ENCODE peak calls at places on chromosomes 13 and 19, in six cellular contexts. One of them, this sample, is unnamed.

GRCh38 chr19:47190167-47190727 is 40.8 kb downstream of the BBC3 start:
- DNase-seq in cardiac muscle cell: peak; percentile 89
- DNase-seq in mammary epithelial cell: peak; percentile 33
- DNase-seq in neural progenitor cell: no peak
- DNase-seq in uterus: peak; percentile 47
- DNase-seq in heart left ventricle: peak; percentile 36
- DNase-seq in this sample: peak; percentile 21

GRCh38 chr13:36912369-36912768 is 7.7 kb downstream of the SMAD9 start:
- DNase-seq in cardiac muscle cell: no peak
- DNase-seq in mammary epithelial cell: no peak
- DNase-seq in neural progenitor cell: no peak
- DNase-seq in uterus: no peak
- DNase-seq in heart left ventricle: no peak
- DNase-seq in this sample: no peak

GRCh38 chr13:29513002-29513980 is 82.2 kb downstream of the SLC7A1 start:
- DNase-seq in cardiac muscle cell: no peak
- DNase-seq in mammary epithelial cell: peak; percentile 10
- DNase-seq in neural progenitor cell: no peak
- DNase-seq in uterus: no peak
- DNase-seq in heart left ventricle: no peak
- DNase-seq in this sample: no peak

GRCh38 chr19:12790628-12791344 is 500 bp upstream of the JUNB start:
- DNase-seq in cardiac muscle cell: peak; percentile 23
- DNase-seq in mammary epithelial cell: peak; percentile 14
- DNase-seq in neural progenitor cell: peak; percentile 31
- DNase-seq in uterus: peak; percentile 46
- DNase-seq in heart left ventricle: no peak
- DNase-seq in this sample: no peak

GRCh38 chr19:47176627-47177090 is 46.0 kb downstream of the SAE1 start:
- DNase-seq in cardiac muscle cell: peak; percentile 90
- DNase-seq in mammary epithelial cell: peak; percentile 74
- DNase-seq in neural progenitor cell: no peak
- DNase-seq in uterus: peak; percentile 33
- DNase-seq in heart left ventricle: no peak
- DNase-seq in this sample: no peak

GRCh38 chr13:41137951-41138350 is 5.3 kb upstream of the KBTBD6 start:
- DNase-seq in cardiac muscle cell: peak; percentile 16
- DNase-seq in mammary epithelial cell: peak; percentile 96
- DNase-seq in neural progenitor cell: no peak
- DNase-seq in uterus: no peak
- DNase-seq in heart left ventricle: no peak
- DNase-seq in this sample: no peak

GRCh38 chr13:108427355-108427754 is 157.8 kb downstream of the TNFSF13B start:
- DNase-seq in cardiac muscle cell: no peak
- DNase-seq in mammary epithelial cell: no peak
- DNase-seq in neural progenitor cell: no peak
- DNase-seq in uterus: no peak
- DNase-seq in heart left ventricle: no peak
- DNase-seq in this sample: no peak

GRCh38 chr13:79604752-79605151 is 123.8 kb downstream of the NDFIP2 start:
- DNase-seq in cardiac muscle cell: no peak
- DNase-seq in mammary epithelial cell: peak; percentile 75
- DNase-seq in neural progenitor cell: no peak
- DNase-seq in uterus: no peak
- DNase-seq in heart left ventricle: no peak
- DNase-seq in this sample: no peak

GRCh38 chr13:20989883-20990282 is 71.5 kb downstream of the LATS2 start:
- DNase-seq in cardiac muscle cell: no peak
- DNase-seq in mammary epithelial cell: no peak
- DNase-seq in neural progenitor cell: no peak
- DNase-seq in uterus: no peak
- DNase-seq in heart left ventricle: no peak
- DNase-seq in this sample: no peak

GRCh38 chr13:73967397-73968165 is 166.6 kb downstream of the KLF12 start:
- DNase-seq in cardiac muscle cell: no peak
- DNase-seq in mammary epithelial cell: no peak
- DNase-seq in neural progenitor cell: no peak
- DNase-seq in uterus: no peak
- DNase-seq in heart left ventricle: no peak
- DNase-seq in this sample: no peak

GRCh38 chr13:66627512-66627911 is 602.6 kb downstream of the PCDH9 start:
- DNase-seq in cardiac muscle cell: no peak
- DNase-seq in mammary epithelial cell: no peak
- DNase-seq in neural progenitor cell: no peak
- DNase-seq in uterus: no peak
- DNase-seq in heart left ventricle: no peak
- DNase-seq in this sample: no peak

GRCh38 chr13:24035411-24035810 is 125.1 kb upstream of the SPATA13 start:
- DNase-seq in cardiac muscle cell: no peak
- DNase-seq in mammary epithelial cell: no peak
- DNase-seq in neural progenitor cell: no peak
- DNase-seq in uterus: no peak
- DNase-seq in heart left ventricle: no peak
- DNase-seq in this sample: no peak

GRCh38 chr13:99686157-99686572 is 184.9 kb downstream of the TM9SF2 start:
- DNase-seq in cardiac muscle cell: peak; percentile 14
- DNase-seq in mammary epithelial cell: no peak
- DNase-seq in neural progenitor cell: peak; percentile 30
- DNase-seq in uterus: no peak
- DNase-seq in heart left ventricle: peak; percentile 46
- DNase-seq in this sample: peak; percentile 53

GRCh38 chr13:67803118-67803517 is 573.0 kb upstream of the PCDH9 start:
- DNase-seq in cardiac muscle cell: no peak
- DNase-seq in mammary epithelial cell: no peak
- DNase-seq in neural progenitor cell: no peak
- DNase-seq in uterus: no peak
- DNase-seq in heart left ventricle: no peak
- DNase-seq in this sample: no peak

GRCh38 chr13:94710881-94711560 is 1.3 kb downstream of the SOX21 start:
- DNase-seq in cardiac muscle cell: no peak
- DNase-seq in mammary epithelial cell: no peak
- DNase-seq in neural progenitor cell: peak; percentile 77
- DNase-seq in uterus: no peak
- DNase-seq in heart left ventricle: no peak
- DNase-seq in this sample: no peak

DNA sequence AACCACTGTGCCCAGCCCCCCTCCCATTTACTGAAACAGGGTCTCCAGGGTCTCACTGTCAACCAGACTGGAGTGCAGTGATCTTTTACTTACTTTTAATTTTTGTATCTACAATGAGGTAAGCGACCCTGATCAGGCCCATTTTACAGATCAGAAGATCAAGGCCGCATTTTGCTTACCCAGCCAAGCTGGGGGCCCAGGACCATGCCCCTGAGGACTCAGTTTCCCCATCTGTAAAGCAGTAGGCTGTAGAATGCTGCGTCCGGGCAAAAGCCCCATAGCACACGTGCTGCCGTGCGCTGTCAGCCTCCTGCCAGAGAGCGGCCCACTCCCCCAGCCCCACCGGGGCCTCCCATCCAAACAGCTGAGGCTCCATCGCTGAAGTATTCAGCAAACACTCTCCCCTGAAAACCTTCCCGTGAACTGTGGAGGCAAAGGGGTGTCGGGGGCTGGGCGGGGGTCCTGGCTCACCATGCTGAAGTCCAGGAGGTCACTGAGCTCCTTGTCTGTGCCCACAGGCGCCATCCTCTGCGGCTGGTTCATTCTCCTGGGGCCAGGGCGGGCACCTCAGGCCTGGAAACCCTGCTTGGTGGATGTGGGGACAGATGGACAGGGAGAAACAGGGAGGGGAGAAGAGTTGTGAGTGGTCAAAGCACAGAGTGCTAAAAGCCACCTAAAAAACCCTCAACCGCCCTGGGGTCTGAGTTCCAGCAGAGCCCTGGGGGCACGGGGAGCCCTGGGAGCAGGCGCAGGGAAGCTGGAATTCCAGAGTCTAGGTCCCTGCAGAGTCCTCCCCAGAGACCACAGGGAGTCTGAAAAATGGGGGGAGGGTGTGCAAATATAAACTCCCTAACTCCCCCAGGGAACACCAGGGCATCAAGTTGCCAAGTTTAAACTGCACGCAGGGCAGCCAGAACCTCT is 2.4 kb downstream of the TCF3 start:
- DNase-seq in cardiac muscle cell: no peak
- DNase-seq in mammary epithelial cell: no peak
- DNase-seq in neural progenitor cell: no peak
- DNase-seq in uterus: no peak
- DNase-seq in heart left ventricle: no peak
- DNase-seq in this sample: no peak
- H3K27ac ChIP-seq in cardiac muscle cell: no peak overlapping the region
- H3K27ac ChIP-seq in mammary epithelial cell: no peak overlapping the region
- H3K27ac ChIP-seq in neural progenitor cell: no peak overlapping the region
- H3K27ac ChIP-seq in uterus: peak overlapping the region; percentile 9
- H3K27ac ChIP-seq in heart left ventricle: no peak overlapping the region
- H3K27ac ChIP-seq in this sample: no peak overlapping the region

GRCh38 chr13:46749951-46750350 is 47.0 kb downstream of the ESD start:
- DNase-seq in cardiac muscle cell: no peak
- DNase-seq in mammary epithelial cell: no peak
- DNase-seq in neural progenitor cell: no peak
- DNase-seq in uterus: no peak
- DNase-seq in heart left ventricle: no peak
- DNase-seq in this sample: no peak

GRCh38 chr13:46745062-46745461 is 51.9 kb downstream of the ESD start:
- DNase-seq in cardiac muscle cell: no peak
- DNase-seq in mammary epithelial cell: no peak
- DNase-seq in neural progenitor cell: no peak
- DNase-seq in uterus: no peak
- DNase-seq in heart left ventricle: no peak
- DNase-seq in this sample: no peak

GRCh38 chr13:46748300-46748699 is 48.7 kb downstream of the ESD start:
- DNase-seq in cardiac muscle cell: no peak
- DNase-seq in mammary epithelial cell: no peak
- DNase-seq in neural progenitor cell: no peak
- DNase-seq in uterus: no peak
- DNase-seq in heart left ventricle: no peak
- DNase-seq in this sample: no peak

GRCh38 chr13:46743191-46743590 is 53.8 kb downstream of the ESD start:
- DNase-seq in cardiac muscle cell: peak; percentile 19
- DNase-seq in mammary epithelial cell: no peak
- DNase-seq in neural progenitor cell: no peak
- DNase-seq in uterus: no peak
- DNase-seq in heart left ventricle: no peak
- DNase-seq in this sample: no peak

GRCh38 chr13:46747031-46747820 is 49.7 kb downstream of the ESD start:
- DNase-seq in cardiac muscle cell: no peak
- DNase-seq in mammary epithelial cell: no peak
- DNase-seq in neural progenitor cell: no peak
- DNase-seq in uterus: no peak
- DNase-seq in heart left ventricle: no peak
- DNase-seq in this sample: no peak
- H3K4me1 ChIP-seq in cardiac muscle cell: no peaks in the 10 kb centered on the region
- H3K4me1 ChIP-seq in mammary epithelial cell: no peaks in the 10 kb centered on the region
- H3K4me1 ChIP-seq in neural progenitor cell: no peaks in the 10 kb centered on the region
- H3K4me1 ChIP-seq in uterus: no peaks in the 10 kb centered on the region
- H3K4me1 ChIP-seq in heart left ventricle: no peaks in the 10 kb centered on the region
- H3K4me1 ChIP-seq in this sample: peaks cover 15% of the 10 kb centered on the region

DNA sequence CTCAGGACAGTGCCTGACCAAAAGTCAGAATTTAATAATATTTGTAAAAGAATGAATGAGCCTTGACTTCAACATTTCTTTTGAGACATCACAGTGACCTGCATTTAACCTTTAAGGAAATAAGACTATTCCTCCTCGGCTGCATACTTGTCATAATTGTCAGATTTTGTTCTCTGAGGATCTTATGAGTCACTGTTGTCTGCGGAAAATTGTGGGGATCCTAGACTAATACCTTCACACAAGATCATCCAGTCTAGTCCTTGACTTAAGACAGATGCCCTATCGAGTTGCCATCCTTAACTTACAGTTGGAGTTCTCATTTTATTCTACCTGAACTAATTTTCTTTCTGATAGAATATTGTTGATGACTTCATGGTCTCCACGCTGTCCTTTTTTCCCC is 198.4 kb downstream of the DLEU7 start:
- DNase-seq in cardiac muscle cell: peak; percentile 25
- DNase-seq in mammary epithelial cell: peak; percentile 58
- DNase-seq in neural progenitor cell: no peak
- DNase-seq in uterus: no peak
- DNase-seq in heart left ventricle: no peak
- DNase-seq in this sample: no peak
- H3K27ac ChIP-seq in cardiac muscle cell: no peak overlapping the region
- H3K27ac ChIP-seq in mammary epithelial cell: peak overlapping the region; percentile 48
- H3K27ac ChIP-seq in neural progenitor cell: no peak overlapping the region
- H3K27ac ChIP-seq in uterus: no peak overlapping the region
- H3K27ac ChIP-seq in heart left ventricle: no peak overlapping the region
- H3K27ac ChIP-seq in this sample: no peak overlapping the region

DNA sequence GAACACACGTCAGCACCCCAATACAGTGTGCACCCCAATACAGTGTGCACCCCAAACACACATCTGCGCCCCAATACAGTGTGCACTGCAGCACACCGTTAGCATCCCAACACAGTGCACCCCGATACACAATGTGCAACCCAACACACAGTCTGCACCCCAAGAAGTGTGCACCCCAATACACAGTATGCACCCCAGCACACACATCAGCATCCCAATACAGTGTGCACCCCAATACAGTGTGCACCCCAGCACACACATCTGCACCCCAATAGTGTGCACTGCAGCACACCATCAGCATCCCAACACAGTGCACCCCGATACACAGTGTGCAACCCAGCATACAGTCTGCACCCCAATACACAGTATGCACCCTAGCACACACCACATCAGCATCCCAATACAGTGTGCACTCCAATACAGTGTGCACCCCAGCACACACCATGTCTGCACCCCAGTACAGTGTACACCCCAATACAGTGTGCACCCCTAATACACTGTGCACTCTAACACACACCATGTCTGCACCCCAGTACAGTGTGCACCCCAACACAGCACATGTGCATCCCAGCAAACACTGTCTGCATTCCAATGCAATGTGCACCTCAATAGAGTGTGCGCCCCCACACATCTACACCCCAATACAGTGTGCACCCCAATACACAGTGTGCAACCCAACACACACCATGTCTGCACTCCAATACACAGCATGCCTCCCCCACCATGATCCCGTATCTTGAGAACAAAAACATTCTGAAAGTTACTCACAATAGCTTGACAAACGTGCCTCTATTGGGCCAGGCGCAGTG is 858 bp upstream of the CARS2 start:
- DNase-seq in cardiac muscle cell: no peak
- DNase-seq in mammary epithelial cell: no peak
- DNase-seq in neural progenitor cell: no peak
- DNase-seq in uterus: no peak
- DNase-seq in heart left ventricle: no peak
- DNase-seq in this sample: no peak
- H3K4me1 ChIP-seq in cardiac muscle cell: peaks cover 13% of the 10 kb centered on the region
- H3K4me1 ChIP-seq in mammary epithelial cell: peaks cover 28% of the 10 kb centered on the region
- H3K4me1 ChIP-seq in neural progenitor cell: peaks cover 10% of the 10 kb centered on the region
- H3K4me1 ChIP-seq in uterus: peaks cover 9% of the 10 kb centered on the region
- H3K4me1 ChIP-seq in heart left ventricle: peaks cover 16% of the 10 kb centered on the region
- H3K4me1 ChIP-seq in this sample: peaks cover 55% of the 10 kb centered on the region

GRCh38 chr13:22770891-22771290 is 409.9 kb upstream of the SGCG start:
- DNase-seq in cardiac muscle cell: no peak
- DNase-seq in mammary epithelial cell: no peak
- DNase-seq in neural progenitor cell: no peak
- DNase-seq in uterus: no peak
- DNase-seq in heart left ventricle: no peak
- DNase-seq in this sample: no peak
- H3K27ac ChIP-seq in cardiac muscle cell: no peak overlapping the region
- H3K27ac ChIP-seq in mammary epithelial cell: no peak overlapping the region
- H3K27ac ChIP-seq in neural progenitor cell: no peak overlapping the region
- H3K27ac ChIP-seq in uterus: no peak overlapping the region
- H3K27ac ChIP-seq in heart left ventricle: no peak overlapping the region
- H3K27ac ChIP-seq in this sample: no peak overlapping the region

GRCh38 chr19:17751912-17752273 is 616 bp downstream of the FCHO1 start:
- DNase-seq in cardiac muscle cell: no peak
- DNase-seq in mammary epithelial cell: no peak
- DNase-seq in neural progenitor cell: no peak
- DNase-seq in uterus: no peak
- DNase-seq in heart left ventricle: no peak
- DNase-seq in this sample: no peak
- H3K4me1 ChIP-seq in cardiac muscle cell: no peaks in the 10 kb centered on the region
- H3K4me1 ChIP-seq in mammary epithelial cell: peaks cover 13% of the 10 kb centered on the region
- H3K4me1 ChIP-seq in neural progenitor cell: peaks cover 22% of the 10 kb centered on the region
- H3K4me1 ChIP-seq in uterus: no peaks in the 10 kb centered on the region
- H3K4me1 ChIP-seq in heart left ventricle: no peaks in the 10 kb centered on the region
- H3K4me1 ChIP-seq in this sample: peaks cover 12% of the 10 kb centered on the region

GRCh38 chr19:38920529-38921419 is 8.8 kb upstream of the CCER2 start:
- DNase-seq in cardiac muscle cell: no peak
- DNase-seq in mammary epithelial cell: no peak
- DNase-seq in neural progenitor cell: no peak
- DNase-seq in uterus: no peak
- DNase-seq in heart left ventricle: no peak
- DNase-seq in this sample: no peak
- H3K27ac ChIP-seq in cardiac muscle cell: no peak overlapping the region
- H3K27ac ChIP-seq in mammary epithelial cell: no peak overlapping the region
- H3K27ac ChIP-seq in neural progenitor cell: no peak overlapping the region
- H3K27ac ChIP-seq in uterus: no peak overlapping the region
- H3K27ac ChIP-seq in heart left ventricle: no peak overlapping the region
- H3K27ac ChIP-seq in this sample: no peak overlapping the region